ENCODE peak calls at places on chromosome 1, in ten cellular contexts. R is activated CD8-positive, alpha-beta memory T cell treated with anti-CD3 and anti-CD28 coated beads for 48 hours; W is NCI-H1105; Z is GM03348; E is stimulated activated CD8-positive, alpha-beta memory T cell treated with anti-CD3 and anti-CD28 coated beads, Interleukin-2, amount 100 ng/mL, for 48 hours; J is EH; H is NCI-H774; X is GM20000; B is Right ventricle myocardium superior; A is M059J. L is an unnamed sample.

GRCh38 chr1:8652607-8653046 is 164.8 kb downstream of the RERE start:
- DNase-seq in H (no peak), E (no peak), B (no peak), X (no peak), R (no peak), J (no peak), W (no peak), Z (no peak), A (no peak), L (no peak)

GRCh38 chr1:173043253-173043652 is 7.5 kb downstream of the TNFSF18 start:
- DNase-seq in X (no peak), R (no peak), J (peak), A (peak), W (no peak), B (no peak), E (no peak), H (no peak), Z (no peak), L (no peak)

GRCh38 chr1:222090103-222090502 is 348.2 kb upstream of the DUSP10 start:
- DNase-seq in W (no peak), E (no peak), J (peak), Z (peak), H (no peak), X (no peak), B (no peak), A (no peak), R (no peak), L (no peak)

GRCh38 chr1:202106340-202107284 is 16.1 kb upstream of the GPR37L1 start:
- DNase-seq in E (no peak), H (peak), J (no peak), W (no peak), A (peak), B (no peak), R (no peak), X (no peak), Z (no peak), L (no peak)

GRCh38 chr1:156704930-156705320 is 458 bp downstream of the CRABP2 start:
- DNase-seq in J (peak), E (no peak), W (no peak), R (no peak), A (peak), H (no peak), Z (peak), B (no peak), X (no peak), L (peak)

GRCh38 chr1:62439652-62440371 is 3.0 kb downstream of the USP1 start:
- DNase-seq in Z (peak), R (no peak), J (peak), H (no peak), X (peak), E (no peak), W (no peak), A (no peak), B (no peak), L (no peak)

GRCh38 chr1:118335372-118335771 is 150.3 kb upstream of the SPAG17 start:
- DNase-seq in X (peak), A (peak), B (no peak), J (peak), W (no peak), Z (peak), R (no peak), E (no peak), H (no peak), L (no peak)

GRCh38 chr1:35592991-35593769 is 20.1 kb downstream of the TFAP2E start:
- DNase-seq in W (no peak), E (no peak), H (no peak), Z (no peak), J (no peak), X (no peak), A (peak), B (no peak), R (no peak), L (no peak)

GRCh38 chr1:65471213-65471833 is 50.9 kb downstream of the LEPR start:
- DNase-seq in E (no peak), J (no peak), A (no peak), X (no peak), R (no peak), B (no peak), H (no peak), Z (no peak), W (no peak), L (no peak)

GRCh38 chr1:54668567-54668966 is 27.0 kb downstream of the MROH7 start:
- DNase-seq in E (no peak), H (no peak), Z (no peak), A (no peak), R (no peak), X (no peak), B (no peak), J (no peak), W (no peak), L (no peak)

GRCh38 chr1:212581034-212581433 is 27.5 kb upstream of the ATF3 start:
- DNase-seq in B (no peak), J (no peak), W (no peak), R (no peak), Z (no peak), X (no peak), A (no peak), E (no peak), H (no peak), L (no peak)

GRCh38 chr1:9145021-9145668 is 16.2 kb upstream of the GPR157 start:
- DNase-seq in W (no peak), J (peak), Z (peak), X (peak), A (peak), R (no peak), E (peak), B (no peak), H (no peak), L (no peak)

GRCh38 chr1:109579044-109579443 is 30.6 kb downstream of the GNAI3 start:
- DNase-seq in E (no peak), W (no peak), A (no peak), H (no peak), Z (peak), X (no peak), B (no peak), J (peak), R (no peak), L (no peak)

GRCh38 chr1:197685785-197686184 is 89.5 kb downstream of the DENND1B start:
- DNase-seq in H (no peak), X (no peak), E (no peak), B (no peak), J (no peak), W (no peak), Z (peak), R (no peak), A (no peak), L (no peak)

GRCh38 chr1:39149509-39149908 is 55.0 kb upstream of the MACF1 start:
- DNase-seq in H (no peak), E (no peak), Z (no peak), R (no peak), B (no peak), A (no peak), W (no peak), X (no peak), J (no peak), L (no peak)

GRCh38 chr1:154199563-154199879 is 6.6 kb downstream of the CFAP141 start:
- DNase-seq in R (no peak), A (peak), W (no peak), Z (no peak), H (no peak), B (no peak), X (no peak), J (peak), E (no peak), L (no peak)

GRCh38 chr1:107782192-107782845 is 182.7 kb downstream of the VAV3 start:
- DNase-seq in W (peak), B (no peak), J (peak), H (peak), X (no peak), A (peak), R (no peak), Z (peak), E (no peak), L (no peak)

GRCh38 chr1:20255666-20256065 is 35.0 kb upstream of the VWA5B1 start:
- DNase-seq in B (no peak), E (no peak), A (peak), W (no peak), R (no peak), H (no peak), J (peak), Z (peak), X (no peak), L (no peak)

GRCh38 chr1:87084247-87084836 is 169.9 kb downstream of the HS2ST1 start:
- DNase-seq in X (peak), Z (peak), R (no peak), E (no peak), H (peak), A (peak), B (no peak), W (peak), J (peak), L (no peak)

GRCh38 chr1:40185951-40186864 is 25.0 kb downstream of the RLF start:
- DNase-seq in E (peak), A (peak), X (peak), W (no peak), Z (peak), J (peak), H (no peak), R (peak), B (no peak), L (no peak)

GRCh38 chr1:52706941-52707926 is 9.1 kb upstream of the COA7 start:
- DNase-seq in J (peak), X (no peak), Z (no peak), E (no peak), H (no peak), A (no peak), W (no peak), R (no peak), B (no peak), L (no peak)

GRCh38 chr1:217137210-217137871 is 414.1 kb upstream of the ESRRG start:
- DNase-seq in J (no peak), A (no peak), W (no peak), Z (peak), B (peak), E (no peak), X (no peak), H (no peak), R (no peak), L (no peak)

GRCh38 chr1:23751050-23751814 is 8.0 kb downstream of the ELOA start:
- DNase-seq in J (peak), A (peak), B (no peak), H (no peak), X (peak), Z (peak), E (no peak), W (peak), R (no peak), L (no peak)

GRCh38 chr1:10608690-10609089 is 133.9 kb downstream of the PEX14 start:
- DNase-seq in A (no peak), E (no peak), B (no peak), W (no peak), Z (no peak), H (no peak), X (no peak), J (no peak), R (no peak), L (no peak)

GRCh38 chr1:208170252-208170651 is 73.9 kb downstream of the PLXNA2 start:
- DNase-seq in E (no peak), R (no peak), H (no peak), X (no peak), A (peak), W (peak), J (no peak), B (no peak), Z (no peak), L (no peak)

GRCh38 chr1:230282157-230282556 is 144.0 kb downstream of the PGBD5 start:
- DNase-seq in A (no peak), Z (no peak), H (no peak), R (no peak), J (no peak), W (no peak), E (no peak), B (no peak), X (no peak), L (peak)

GRCh38 chr1:70633004-70633403 is 221.9 kb downstream of the CTH start:
- DNase-seq in X (no peak), W (no peak), H (no peak), E (no peak), J (no peak), B (no peak), Z (no peak), A (no peak), R (no peak), L (no peak)

GRCh38 chr1:63628607-63629006 is 35.4 kb downstream of the PGM1 start:
- DNase-seq in W (no peak), H (no peak), Z (no peak), R (no peak), B (no peak), X (no peak), J (no peak), E (no peak), A (no peak), L (no peak)

GRCh38 chr1:230735447-230735846 is 11.7 kb upstream of the CAPN9 start:
- DNase-seq in R (no peak), Z (no peak), W (no peak), H (peak), A (no peak), X (no peak), E (no peak), B (no peak), J (no peak), L (no peak)

GRCh38 chr1:165068716-165069115 is 287.8 kb downstream of the LMX1A start:
- DNase-seq in B (no peak), J (peak), R (no peak), A (no peak), E (no peak), X (no peak), H (peak), W (no peak), Z (no peak), L (no peak)

GRCh38 chr1:183318433-183318832 is 99.7 kb downstream of the NMNAT2 start:
- DNase-seq in R (no peak), X (peak), W (no peak), Z (peak), B (peak), H (no peak), J (peak), A (peak), E (no peak), L (peak)